ENCODE peak calls at places on chromosomes 1 and 21, in nine cellular contexts. S is NAMALWA, V is fibroblast of pulmonary artery, J is NCI-H2081, B is GM12865, Z is endodermal cell, A is left cardiac atrium, W is posterior vena cava, U is H4. M is an unnamed sample.

GRCh38 chr1:230348386-230349022 is 77.6 kb downstream of the PGBD5 start:
- DNase-seq in W (no peak), B (no peak), J (no peak), S (no peak), A (no peak), Z (no peak), U (no peak), V (no peak), M (no peak)

GRCh38 chr1:231020816-231021215 is 19.2 kb downstream of the FAM89A start:
- DNase-seq in S (no peak), A (no peak), V (no peak), J (no peak), Z (peak), U (no peak), B (no peak), W (no peak), M (peak)

GRCh38 chr1:217029311-217030157 is 306.3 kb upstream of the ESRRG start:
- DNase-seq in S (no peak), Z (no peak), V (peak), J (no peak), W (no peak), U (peak), A (no peak), B (no peak), M (peak)

GRCh38 chr1:12636098-12636950 is 7.6 kb upstream of the AADACL4 start:
- DNase-seq in J (no peak), B (no peak), A (peak), S (no peak), U (no peak), W (no peak), Z (peak), V (peak), M (peak)

GRCh38 chr1:98940680-98941079 is 64.0 kb downstream of the PLPPR5 start:
- DNase-seq in J (no peak), U (no peak), B (no peak), V (peak), S (no peak), A (no peak), Z (no peak), W (no peak), M (peak)

GRCh38 chr1:2564815-2565415 is 8.7 kb downstream of the TNFRSF14 start:
- DNase-seq in V (no peak), Z (no peak), J (no peak), B (no peak), U (no peak), S (no peak), W (no peak), A (no peak), M (no peak)

GRCh38 chr1:2194319-2194897 is at the start of gene FAAP20:
- DNase-seq in W (no peak), V (peak), B (peak), A (no peak), S (peak), Z (peak), U (peak), J (peak), M (peak)

GRCh38 chr1:160261878-160262794 is at the start of gene DCAF8:
- DNase-seq in W (peak), U (peak), B (peak), J (peak), V (peak), A (peak), Z (peak), S (peak), M (peak)

GRCh38 chr21:35953570-35953969 is 106.8 kb downstream of the SETD4 start:
- DNase-seq in S (no peak), U (no peak), A (no peak), V (peak), B (no peak), Z (no peak), W (no peak), J (no peak), M (peak)

GRCh38 chr1:6601865-6602668 is 602 bp downstream of the KLHL21 start:
- DNase-seq in W (peak), B (peak), A (peak), S (no peak), V (no peak), Z (peak), J (peak), U (no peak), M (no peak)

GRCh38 chr1:179034720-179035119 is 9.0 kb downstream of the FAM20B start:
- DNase-seq in Z (no peak), J (no peak), A (no peak), B (peak), V (peak), U (peak), S (peak), W (no peak), M (no peak)

GRCh38 chr1:7388488-7389185 is 382.5 kb upstream of the VAMP3 start:
- DNase-seq in Z (peak), W (peak), U (no peak), B (no peak), S (no peak), A (peak), V (no peak), J (no peak), M (no peak)

GRCh38 chr1:19456915-19457554 is 28.3 kb downstream of the CAPZB start:
- DNase-seq in B (no peak), J (no peak), S (no peak), V (peak), A (no peak), W (peak), U (no peak), Z (peak), M (peak)

GRCh38 chr1:150562384-150563339 is 13.5 kb downstream of the ADAMTSL4 start:
- DNase-seq in J (no peak), B (peak), A (no peak), V (no peak), Z (peak), W (no peak), U (no peak), S (peak), M (no peak)

GRCh38 chr1:156146006-156146748 is 7.2 kb upstream of the SEMA4A start:
- DNase-seq in V (peak), S (peak), J (peak), U (peak), W (peak), B (peak), A (peak), Z (peak), M (peak)

GRCh38 chr1:104830534-104830933 is 1080.8 kb downstream of the AMY1C start:
- DNase-seq in U (no peak), J (no peak), W (no peak), V (no peak), Z (no peak), B (no peak), S (no peak), A (no peak), M (no peak)

GRCh38 chr1:3727042-3727824 is 25.0 kb upstream of the CCDC27 start:
- DNase-seq in U (no peak), V (peak), A (no peak), W (no peak), S (peak), B (peak), Z (peak), J (no peak), M (peak)

GRCh38 chr1:114093624-114094302 is 59.9 kb downstream of the SYT6 start:
- DNase-seq in S (no peak), V (peak), J (no peak), B (no peak), Z (no peak), W (no peak), U (peak), A (no peak), M (peak)

GRCh38 chr1:208924011-208924410 is 659.5 kb upstream of the CAMK1G start:
- DNase-seq in J (no peak), V (no peak), S (no peak), Z (no peak), U (no peak), W (no peak), A (no peak), B (peak), M (no peak)

GRCh38 chr1:26352338-26352679 is 1.6 kb downstream of the CRYBG2 start:
- DNase-seq in U (no peak), A (no peak), Z (no peak), W (no peak), V (no peak), J (no peak), B (no peak), S (no peak), M (no peak)

GRCh38 chr1:192951961-192952460 is 107.1 kb downstream of the UCHL5 start:
- DNase-seq in U (peak), Z (no peak), J (no peak), S (peak), B (peak), W (no peak), A (no peak), V (peak), M (no peak)

GRCh38 chr1:231930257-231930947 is 303.8 kb downstream of the DISC1 start:
- DNase-seq in Z (no peak), V (no peak), A (no peak), J (no peak), W (no peak), U (no peak), S (no peak), B (no peak), M (no peak)

GRCh38 chr1:61184035-61184713 is 101.8 kb downstream of the NFIA start:
- DNase-seq in S (peak), U (peak), J (peak), V (peak), A (peak), W (peak), Z (no peak), B (no peak), M (no peak)

GRCh38 chr1:193404236-193404635 is 217.8 kb upstream of the B3GALT2 start:
- DNase-seq in W (no peak), A (no peak), V (no peak), J (no peak), S (no peak), B (no peak), U (no peak), Z (no peak), M (no peak)

GRCh38 chr1:52179073-52179472 is 37.2 kb downstream of the ZFYVE9 start:
- DNase-seq in S (no peak), B (no peak), V (no peak), U (no peak), J (no peak), Z (no peak), W (no peak), A (no peak), M (no peak)

GRCh38 chr1:232587141-232588008 is 42.6 kb downstream of the SIPA1L2 start:
- DNase-seq in W (no peak), Z (no peak), J (no peak), S (no peak), A (no peak), V (no peak), B (no peak), U (no peak), M (no peak)

GRCh38 chr1:101846820-101847219 is 149.9 kb downstream of the OLFM3 start:
- DNase-seq in W (no peak), Z (peak), B (no peak), J (peak), S (no peak), U (no peak), A (no peak), V (no peak), M (peak)

M was measured in mesendoderm.